ENCODE peak calls at places on chromosome 21, in six cellular contexts. B, Y, H, L, K and X are unnamed samples.

GRCh38 chr21:44927587-44928461 is 7.1 kb upstream of the ITGB2 start:
- DNase-seq in L (no peak), H (no peak), B (no peak), K (no peak), Y (peak), X (peak)

GRCh38 chr21:35585878-35586277 is 474.4 kb downstream of the SETD4 start:
- DNase-seq in K (no peak), Y (no peak), B (no peak), L (no peak), H (no peak), X (no peak)

GRCh38 chr21:42495765-42496119 is 282 bp downstream of the RSPH1 start:
- DNase-seq in B (peak), K (no peak), H (peak), L (peak), Y (no peak), X (no peak)

GRCh38 chr21:40717008-40717407 is 129.9 kb downstream of the DSCAM start:
- DNase-seq in K (no peak), L (no peak), B (peak), H (peak), Y (no peak), X (no peak)

GRCh38 chr21:46081862-46082637 is 15.9 kb upstream of the COL6A2 start:
- DNase-seq in B (no peak), Y (no peak), H (no peak), K (no peak), L (no peak), X (peak)

GRCh38 chr21:30206551-30207251 is 9.2 kb downstream of the CLDN8 start:
- DNase-seq in L (no peak), K (no peak), Y (no peak), H (no peak), B (no peak), X (no peak)

GRCh38 chr21:41993744-41994143 is 16.4 kb downstream of the ZBTB21 start:
- DNase-seq in K (no peak), L (no peak), Y (no peak), B (no peak), H (no peak), X (no peak)

GRCh38 chr21:42815217-42815616 is 64.1 kb downstream of the WDR4 start:
- DNase-seq in L (peak), B (no peak), H (no peak), Y (no peak), K (no peak), X (no peak)

GRCh38 chr21:46094401-46095105 is 3.4 kb upstream of the COL6A2 start:
- DNase-seq in B (no peak), Y (no peak), L (no peak), K (no peak), H (no peak), X (no peak)

GRCh38 chr21:36461277-36461917 is 18.5 kb downstream of the CLDN14 start:
- DNase-seq in K (no peak), H (no peak), Y (no peak), B (no peak), L (no peak), X (no peak)

GRCh38 chr21:36423772-36424433 is 38.7 kb downstream of the CHAF1B start:
- DNase-seq in L (no peak), H (no peak), B (no peak), Y (no peak), K (no peak), X (no peak)

GRCh38 chr21:38486221-38486620 is 12.1 kb downstream of the ERG start:
- DNase-seq in L (no peak), H (no peak), K (no peak), Y (no peak), B (peak), X (peak)

GRCh38 chr21:35974801-35975200 is 85.5 kb downstream of the SETD4 start:
- DNase-seq in Y (no peak), L (no peak), H (no peak), K (no peak), B (peak), X (no peak)

GRCh38 chr21:17195965-17196364 is 316.9 kb upstream of the CXADR start:
- DNase-seq in Y (no peak), B (no peak), L (no peak), H (no peak), K (peak), X (no peak)

GRCh38 chr21:29237110-29238051 is 61.3 kb upstream of the BACH1 start:
- DNase-seq in B (no peak), H (no peak), Y (peak), K (no peak), L (no peak), X (peak)

GRCh38 chr21:46217511-46218196 is 10.9 kb downstream of the LSS start:
- DNase-seq in B (no peak), H (no peak), L (no peak), K (no peak), Y (no peak), X (no peak)

GRCh38 chr21:46187814-46188213 is 3.6 kb upstream of the SPATC1L start:
- DNase-seq in Y (no peak), K (no peak), B (no peak), L (no peak), H (peak), X (peak)

GRCh38 chr21:15514073-15514946 is 215.5 kb upstream of the USP25 start:
- DNase-seq in H (no peak), L (no peak), Y (peak), B (no peak), K (no peak), X (no peak)

GRCh38 chr21:16775056-16775455 is 737.8 kb upstream of the CXADR start:
- DNase-seq in H (no peak), L (peak), Y (no peak), B (peak), K (no peak), X (no peak)

GRCh38 chr21:19603011-19603593 is 1199.5 kb upstream of the TMPRSS15 start:
- DNase-seq in K (no peak), L (no peak), B (no peak), Y (no peak), H (no peak), X (no peak)

GRCh38 chr21:42969193-42969600 is 5.2 kb upstream of the PKNOX1 start:
- DNase-seq in Y (no peak), K (no peak), H (no peak), L (no peak), B (no peak), X (no peak)

GRCh38 chr21:36232641-36233040 is 76.0 kb downstream of the DOP1B start:
- DNase-seq in B (no peak), L (no peak), Y (no peak), K (no peak), H (no peak), X (no peak)

GRCh38 chr21:28133116-28133515 is 859.6 kb downstream of the LTN1 start:
- DNase-seq in K (no peak), L (no peak), H (no peak), B (no peak), Y (no peak), X (no peak)

GRCh38 chr21:39452207-39452964 is 616 bp downstream of the SH3BGR start:
- DNase-seq in K (no peak), H (no peak), B (no peak), Y (no peak), L (no peak), X (no peak)

GRCh38 chr21:42659416-42660117 is 6.1 kb downstream of the PDE9A start:
- DNase-seq in H (no peak), L (no peak), Y (peak), B (no peak), K (no peak), X (no peak)

GRCh38 chr21:45170987-45171386 is 96.6 kb downstream of the ADARB1 start:
- DNase-seq in Y (no peak), K (no peak), L (no peak), B (no peak), H (no peak), X (no peak)

GRCh38 chr21:14864211-14865021 is 200.4 kb downstream of the NRIP1 start:
- DNase-seq in B (peak), K (no peak), Y (peak), H (no peak), L (peak), X (peak)

GRCh38 chr21:26405735-26406361 is 167.2 kb downstream of the CYYR1 start:
- DNase-seq in Y (peak), L (peak), H (peak), K (no peak), B (no peak), X (no peak)

GRCh38 chr21:46000731-46001641 is 19.4 kb downstream of the COL6A1 start:
- DNase-seq in B (no peak), K (no peak), Y (no peak), H (no peak), L (no peak), X (no peak)

GRCh38 chr21:37383066-37383465 is 16.5 kb downstream of the DYRK1A start:
- DNase-seq in K (no peak), L (peak), Y (peak), B (no peak), H (no peak), X (no peak)

GRCh38 chr21:41769106-41769505 is 2.3 kb upstream of the RIPK4 start:
- DNase-seq in Y (no peak), B (no peak), K (no peak), H (no peak), L (no peak), X (peak)

GRCh38 chr21:44261675-44262295 is at the start of gene DNMT3L:
- DNase-seq in K (no peak), L (no peak), B (no peak), Y (no peak), H (no peak), X (no peak)

GRCh38 chr21:39647476-39647875 is 34.7 kb downstream of the B3GALT5 start:
- DNase-seq in L (no peak), K (no peak), H (no peak), B (no peak), Y (no peak), X (no peak)

GRCh38 chr21:17270234-17270633 is 242.6 kb upstream of the CXADR start:
- DNase-seq in B (peak), L (peak), Y (no peak), K (peak), H (peak), X (no peak)

GRCh38 chr21:38273745-38274544 is 17.2 kb downstream of the KCNJ15 start:
- DNase-seq in L (no peak), B (no peak), H (no peak), Y (peak), K (no peak), X (no peak)

GRCh38 chr21:33362044-33362555 is 37.3 kb downstream of the IFNAR1 start:
- DNase-seq in Y (peak), L (peak), K (peak), B (peak), H (peak), X (no peak)

GRCh38 chr21:45154511-45155508 is 80.4 kb downstream of the ADARB1 start:
- DNase-seq in B (no peak), H (peak), K (no peak), L (peak), Y (no peak), X (peak)